ENCODE peak calls at places on chromosomes 3 and 15, in six cellular contexts. B, Y, H, M, Q and N are unnamed samples.
A peak's percentile ranks its signal among the peaks of the same experiment; 100 is the strongest.

GRCh38 chr15:66862111-66862815 is 160.2 kb downstream of the SMAD6 start:
- DNase-seq in B (peak; percentile 41), Y (no peak), H (no peak), M (no peak), Q (no peak), N (no peak)

GRCh38 chr15:99412082-99412481 is 153.7 kb upstream of the MEF2A start:
- DNase-seq in B (no peak), Y (no peak), H (no peak), M (no peak), Q (no peak), N (no peak)

GRCh38 chr15:84398763-84399701 is 163.5 kb downstream of the GOLGA6L4 start:
- DNase-seq in B (no peak), Y (no peak), H (no peak), M (no peak), Q (no peak), N (no peak)

GRCh38 chr3:61080737-61081445 is 170.4 kb downstream of the FHIT start:
- DNase-seq in B (peak; percentile 3), Y (no peak), H (no peak), M (peak; percentile 48), Q (no peak), N (no peak)

GRCh38 chr3:182568756-182569155 is 224.5 kb upstream of the ATP11B start:
- DNase-seq in B (no peak), Y (no peak), H (peak; percentile 5), M (no peak), Q (no peak), N (no peak)

GRCh38 chr15:40930430-40931299 is 1.5 kb downstream of the DLL4 start:
- DNase-seq in B (peak; percentile 30), Y (peak; percentile 77), H (peak; percentile 35), M (peak; percentile 87), Q (no peak), N (no peak)

GRCh38 chr3:153439780-153440179 is 277.8 kb downstream of the RAP2B start:
- DNase-seq in B (peak; percentile 8), Y (no peak), H (no peak), M (no peak), Q (no peak), N (no peak)

GRCh38 chr3:84974347-84974746 is 15.6 kb downstream of the CADM2 start:
- DNase-seq in B (peak; percentile 27), Y (no peak), H (peak; percentile 8), M (no peak), Q (no peak), N (no peak)

GRCh38 chr15:84749111-84749991 is 959 bp downstream of the ZNF592 start:
- DNase-seq in B (no peak), Y (peak; percentile 53), H (peak; percentile 2), M (peak; percentile 53), Q (peak; percentile 31), N (no peak)